ENCODE peak calls at places on chromosomes 1 and 21, in ten cellular contexts. B is upper lobe of right lung, N is K562, R is neural crest cell, K is uterus, W is AG10803, F is PC-9, S is fibroblast of lung, Z is fibroblast of pulmonary artery, O is MM.1S. T is an unnamed sample.

GRCh38 chr1:51325878-51326755 is 4.2 kb downstream of the TTC39A start:
- DNase-seq in O (no peak), R (no peak), F (no peak), K (no peak), N (peak), Z (no peak), W (no peak), S (no peak), B (no peak), T (no peak)

GRCh38 chr1:11157867-11158266 is 31.3 kb upstream of the ANGPTL7 start:
- DNase-seq in B (no peak), S (peak), K (peak), O (no peak), Z (peak), R (no peak), F (no peak), N (no peak), W (peak), T (no peak)

GRCh38 chr1:89407355-89407754 is 43.5 kb downstream of the GBP6 start:
- DNase-seq in Z (peak), F (peak), O (peak), K (no peak), W (peak), S (no peak), B (no peak), R (no peak), N (no peak), T (no peak)

GRCh38 chr1:231091853-231092301 is 51.8 kb upstream of the FAM89A start:
- DNase-seq in F (no peak), Z (peak), B (peak), S (no peak), W (peak), R (peak), N (peak), O (peak), K (no peak), T (peak)

GRCh38 chr1:235047331-235047871 is 81.2 kb downstream of the TOMM20 start:
- DNase-seq in R (no peak), B (peak), K (peak), S (no peak), W (no peak), N (no peak), Z (no peak), F (no peak), O (no peak), T (no peak)

GRCh38 chr21:33383056-33383888 is 19.9 kb upstream of the IFNGR2 start:
- DNase-seq in S (peak), F (peak), W (peak), Z (peak), N (peak), O (peak), K (peak), R (no peak), B (peak), T (no peak)

GRCh38 chr21:36209626-36210171 is 53.1 kb downstream of the DOP1B start:
- DNase-seq in W (peak), Z (peak), S (peak), B (no peak), O (peak), R (no peak), K (no peak), F (peak), N (peak), T (no peak)

GRCh38 chr1:6545276-6545934 is 8.9 kb downstream of the NOL9 start:
- DNase-seq in K (no peak), O (no peak), F (no peak), N (no peak), B (no peak), W (no peak), R (no peak), Z (peak), S (peak), T (no peak)

GRCh38 chr1:57517587-57518397 is 93.9 kb upstream of the DAB1 start:
- DNase-seq in O (no peak), S (no peak), Z (no peak), N (no peak), W (no peak), K (no peak), R (no peak), F (no peak), B (no peak), T (no peak)

GRCh38 chr1:182720465-182720864 is 36.1 kb upstream of the RGS8 start:
- DNase-seq in R (no peak), F (no peak), Z (peak), N (no peak), B (no peak), K (no peak), W (peak), O (no peak), S (peak), T (no peak)

GRCh38 chr1:201267481-201268229 is 15.7 kb upstream of the PKP1 start:
- DNase-seq in N (no peak), R (no peak), S (peak), K (no peak), W (peak), O (no peak), Z (peak), F (peak), B (no peak), T (no peak)

GRCh38 chr1:94240822-94241221 is 3.4 kb upstream of the ARHGAP29 start:
- DNase-seq in S (no peak), O (no peak), N (peak), B (no peak), F (no peak), W (no peak), K (no peak), Z (peak), R (no peak), T (no peak)

GRCh38 chr1:29801561-29801973 is 565.2 kb downstream of the PTPRU start:
- DNase-seq in F (no peak), B (no peak), N (no peak), W (no peak), O (no peak), S (no peak), K (no peak), R (no peak), Z (no peak), T (peak)

GRCh38 chr1:85447000-85447943 is 17.7 kb downstream of the DDAH1 start:
- DNase-seq in O (no peak), Z (peak), B (no peak), N (no peak), K (no peak), W (peak), S (peak), F (no peak), R (no peak), T (no peak)

GRCh38 chr1:89995595-89996397 is 886 bp downstream of the ZNF326 start:
- DNase-seq in R (no peak), B (no peak), O (no peak), Z (no peak), K (no peak), S (peak), N (peak), W (peak), F (peak), T (no peak)

GRCh38 chr21:39208624-39209333 is 25.5 kb upstream of the PSMG1 start:
- DNase-seq in K (no peak), O (no peak), W (no peak), Z (peak), F (no peak), R (no peak), S (no peak), N (peak), B (no peak), T (no peak)

GRCh38 chr1:23370744-23371710 is 1.4 kb upstream of the ZNF436 start:
- DNase-seq in S (peak), R (peak), F (peak), W (no peak), K (no peak), Z (peak), B (no peak), O (no peak), N (peak), T (peak)

GRCh38 chr1:201266774-201267173 is 16.5 kb upstream of the PKP1 start:
- DNase-seq in Z (peak), W (peak), R (no peak), O (no peak), B (no peak), F (peak), K (no peak), N (no peak), S (peak), T (no peak)

GRCh38 chr1:147676306-147677085 is 6.2 kb upstream of the ACP6 start:
- DNase-seq in N (no peak), K (no peak), Z (peak), R (no peak), W (peak), S (peak), B (no peak), F (peak), O (no peak), T (no peak)

GRCh38 chr21:44300262-44300959 is 558 bp downstream of the PFKL start:
- DNase-seq in S (peak), W (peak), O (peak), Z (peak), F (no peak), N (peak), K (peak), B (peak), R (peak), T (peak)

GRCh38 chr1:60745444-60745843 is 336.9 kb upstream of the NFIA start:
- DNase-seq in O (no peak), S (no peak), R (no peak), F (no peak), K (no peak), N (no peak), W (no peak), Z (no peak), B (no peak), T (no peak)

GRCh38 chr1:53658489-53659230 is 80.3 kb downstream of the GLIS1 start:
- DNase-seq in K (no peak), B (no peak), N (no peak), F (no peak), O (no peak), R (no peak), S (no peak), Z (no peak), W (no peak), T (no peak)

GRCh38 chr1:79792212-79792575 is 785.7 kb upstream of the ADGRL4 start:
- DNase-seq in R (no peak), K (no peak), S (peak), Z (peak), O (no peak), N (no peak), B (no peak), W (peak), F (no peak), T (no peak)

GRCh38 chr1:225897595-225898514 is 8.9 kb upstream of the LEFTY1 start:
- DNase-seq in S (no peak), Z (no peak), N (no peak), O (peak), F (peak), B (no peak), K (no peak), R (no peak), W (no peak), T (no peak)

GRCh38 chr1:201400257-201401230 is 1.4 kb upstream of the LAD1 start:
- DNase-seq in Z (no peak), W (no peak), B (no peak), O (no peak), R (no peak), K (no peak), S (no peak), N (no peak), F (no peak), T (no peak)

GRCh38 chr1:245742891-245743290 is 588.1 kb downstream of the KIF26B start:
- DNase-seq in F (no peak), R (no peak), Z (no peak), B (no peak), N (no peak), W (peak), S (peak), K (no peak), O (no peak), T (peak)

GRCh38 chr1:48246727-48247126 is 24.2 kb downstream of the SLC5A9 start:
- DNase-seq in N (no peak), B (peak), S (no peak), R (no peak), F (no peak), K (no peak), Z (no peak), O (no peak), W (no peak), T (no peak)

GRCh38 chr1:70405780-70406416 is 5.2 kb upstream of the CTH start:
- DNase-seq in F (no peak), S (no peak), W (no peak), K (no peak), N (no peak), Z (no peak), R (no peak), B (no peak), O (no peak), T (no peak)

GRCh38 chr21:34728479-34728878 is 59.7 kb downstream of the CLIC6 start:
- DNase-seq in B (no peak), K (no peak), Z (no peak), R (no peak), S (no peak), W (no peak), O (no peak), F (no peak), N (no peak), T (no peak)

GRCh38 chr1:29196863-29197589 is 15.3 kb upstream of the SRSF4 start:
- DNase-seq in R (no peak), N (no peak), S (peak), W (peak), K (no peak), F (no peak), Z (peak), B (no peak), O (no peak), T (no peak)

GRCh38 chr21:46424062-46424591 is 34.6 kb upstream of the DIP2A start:
- DNase-seq in S (no peak), F (no peak), B (no peak), N (no peak), K (no peak), O (no peak), W (no peak), R (no peak), Z (no peak), T (no peak)
- TF ChIP-seq CTCF in S (no peak), F (no peak), B (no peak), N (no peak), K (no peak), O (no peak), W (no peak), R (no peak), Z (no peak), T (no peak)

GRCh38 chr1:174296309-174296708 is 137.0 kb downstream of the RABGAP1L start:
- DNase-seq in N (no peak), O (no peak), S (no peak), F (no peak), Z (no peak), R (no peak), W (no peak), B (no peak), K (no peak), T (no peak)

GRCh38 chr1:174301295-174302077 is 142.2 kb downstream of the RABGAP1L start:
- DNase-seq in F (no peak), K (no peak), O (no peak), W (no peak), S (no peak), B (no peak), R (no peak), N (no peak), Z (no peak), T (no peak)

GRCh38 chr1:174297351-174297750 is 138.0 kb downstream of the RABGAP1L start:
- DNase-seq in B (no peak), N (no peak), S (no peak), W (no peak), Z (no peak), R (no peak), K (no peak), O (no peak), F (no peak), T (no peak)
- TF ChIP-seq CTCF in B (no peak), N (no peak), S (no peak), W (no peak), Z (no peak), R (no peak), K (no peak), O (no peak), F (no peak), T (no peak)

GRCh38 chr1:33342041-33342723 is 21.3 kb upstream of the A3GALT2 start:
- DNase-seq in Z (peak), S (peak), B (no peak), K (peak), W (peak), N (no peak), F (peak), O (no peak), R (no peak), T (peak)

GRCh38 chr1:33337994-33338494 is 17.1 kb upstream of the A3GALT2 start:
- DNase-seq in B (no peak), F (no peak), W (peak), N (no peak), R (no peak), Z (peak), K (no peak), S (peak), O (no peak), T (no peak)

GRCh38 chr1:33338495-33339211 is 17.8 kb upstream of the A3GALT2 start:
- DNase-seq in B (no peak), S (peak), N (peak), O (no peak), W (peak), K (peak), R (peak), Z (peak), F (no peak), T (no peak)

GRCh38 chr1:33341190-33341589 is 20.3 kb upstream of the A3GALT2 start:
- DNase-seq in O (no peak), W (peak), K (no peak), B (no peak), F (no peak), R (no peak), S (no peak), Z (no peak), N (no peak), T (no peak)

GRCh38 chr1:33339413-33339812 is 18.5 kb upstream of the A3GALT2 start:
- DNase-seq in O (no peak), Z (no peak), N (no peak), K (no peak), F (no peak), S (no peak), R (no peak), B (no peak), W (no peak), T (no peak)
- TF ChIP-seq CTCF in O (no peak), Z (peak), N (peak), K (peak), F (no peak), S (no peak), R (no peak), B (peak), W (peak), T (no peak)

DNA sequence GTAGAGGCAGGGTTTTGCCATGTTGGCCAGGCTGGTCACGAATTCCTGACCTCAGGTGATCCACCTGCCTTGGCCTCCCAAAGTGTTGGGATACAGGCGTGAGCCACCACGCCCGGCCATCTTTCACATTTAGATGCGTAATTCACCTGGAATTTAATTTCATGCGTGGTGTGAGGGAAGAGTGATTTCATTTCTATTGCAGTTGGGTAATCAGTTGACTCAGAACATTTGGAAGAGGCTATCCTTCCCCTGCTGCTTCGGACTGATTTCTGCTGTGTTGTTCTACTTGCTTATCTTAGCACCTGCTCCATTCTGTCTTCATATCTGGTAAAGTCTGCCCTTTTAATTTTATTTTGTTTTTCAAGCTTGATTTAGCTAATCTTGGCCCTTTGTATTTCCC is 19.1 kb downstream of the DIP2A start:
- DNase-seq in S (peak), F (peak), K (no peak), R (no peak), Z (peak), N (no peak), B (no peak), W (peak), O (no peak), T (no peak)
- TF ChIP-seq CTCF in S (no peak), F (no peak), K (no peak), R (no peak), Z (no peak), N (no peak), B (no peak), W (no peak), O (no peak), T (no peak)

GRCh38 chr1:2875677-2876531 is 74.4 kb upstream of the TTC34 start:
- DNase-seq in Z (no peak), N (peak), K (no peak), W (no peak), R (no peak), O (no peak), S (no peak), B (no peak), F (no peak), T (peak)
- TF ChIP-seq CTCF in Z (no peak), N (peak), K (peak), W (no peak), R (no peak), O (no peak), S (no peak), B (peak), F (no peak), T (no peak)

GRCh38 chr1:99152132-99152531 is 112.2 kb upstream of the PLPPR4 start:
- DNase-seq in N (no peak), O (no peak), B (no peak), W (no peak), S (no peak), R (no peak), F (no peak), Z (no peak), K (no peak), T (no peak)

GRCh38 chr1:99149952-99150351 is 114.3 kb upstream of the PLPPR4 start:
- DNase-seq in K (no peak), S (no peak), W (no peak), R (no peak), N (no peak), Z (no peak), B (no peak), O (no peak), F (no peak), T (no peak)

GRCh38 chr1:99146129-99146848 is 118.0 kb upstream of the PLPPR4 start:
- DNase-seq in R (no peak), N (peak), S (no peak), Z (no peak), B (no peak), K (no peak), W (no peak), O (no peak), F (peak), T (no peak)
- TF ChIP-seq CTCF in R (no peak), N (no peak), S (no peak), Z (no peak), B (no peak), K (no peak), W (no peak), O (no peak), F (no peak), T (no peak)

DNA sequence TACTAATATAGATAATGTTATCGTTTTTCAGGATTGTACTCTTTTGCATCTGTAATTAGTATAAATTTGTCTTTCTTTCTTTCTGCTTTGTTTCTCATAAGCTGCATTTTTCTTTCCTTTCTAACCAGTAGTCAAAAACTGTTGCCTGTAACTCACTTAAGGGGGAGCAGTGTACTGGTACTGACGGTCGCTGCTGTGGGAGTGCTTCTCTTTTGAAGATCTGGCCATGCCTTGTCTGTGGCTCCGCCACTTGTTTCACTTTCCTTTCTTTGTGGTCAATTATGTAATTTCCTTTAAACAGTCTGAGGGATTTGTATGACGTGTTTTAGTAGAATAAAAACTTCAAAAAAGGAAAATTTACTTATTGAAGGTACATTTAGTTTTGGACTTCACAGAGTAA is 37.0 kb downstream of the MIA3 start:
- DNase-seq in O (peak), F (no peak), W (peak), K (no peak), S (peak), B (no peak), Z (peak), N (no peak), R (no peak), T (no peak)
- TF ChIP-seq CTCF in O (peak), F (no peak), W (no peak), K (no peak), S (no peak), B (no peak), Z (no peak), N (no peak), R (no peak), T (no peak)